ENCODE peak calls at places on chromosomes 6 and 20, in five cellular contexts. One of them, this sample, is unnamed.

GRCh38 chr6:83824388-83824801 is 28.8 kb upstream of the RIPPLY2 start:
- DNase-seq in choroid plexus epithelial cell: peak; percentile 16
- DNase-seq in AG04449: no peak
- DNase-seq in astrocyte of the cerebellum: no peak
- DNase-seq in GM12865: no peak
- DNase-seq in this sample: no peak

GRCh38 chr20:49656304-49656703 is 57.4 kb downstream of the B4GALT5 start:
- DNase-seq in choroid plexus epithelial cell: no peak
- DNase-seq in AG04449: no peak
- DNase-seq in astrocyte of the cerebellum: no peak
- DNase-seq in GM12865: no peak
- DNase-seq in this sample: no peak

GRCh38 chr20:40317156-40317790 is 371.8 kb downstream of the MAFB start:
- DNase-seq in choroid plexus epithelial cell: no peak
- DNase-seq in astrocyte of the cerebellum: no peak
- DNase-seq in AG04449: no peak
- DNase-seq in GM12865: no peak
- DNase-seq in this sample: no peak

GRCh38 chr6:111713196-111713705 is 107.6 kb upstream of the TRAF3IP2 start:
- DNase-seq in GM12865: no peak
- DNase-seq in AG04449: no peak
- DNase-seq in astrocyte of the cerebellum: no peak
- DNase-seq in choroid plexus epithelial cell: no peak
- DNase-seq in this sample: no peak

GRCh38 chr6:150766201-150766997 is 99.1 kb upstream of the MTHFD1L start:
- DNase-seq in choroid plexus epithelial cell: peak; percentile 61
- DNase-seq in astrocyte of the cerebellum: peak; percentile 85
- DNase-seq in AG04449: no peak
- DNase-seq in GM12865: no peak
- DNase-seq in this sample: no peak

GRCh38 chr20:35702051-35702823 is 3.0 kb downstream of the ROMO1 start:
- DNase-seq in astrocyte of the cerebellum: peak; percentile 26
- DNase-seq in choroid plexus epithelial cell: no peak
- DNase-seq in GM12865: no peak
- DNase-seq in AG04449: no peak
- DNase-seq in this sample: peak; percentile 58

GRCh38 chr20:32356935-32357868 is 929 bp upstream of the ASXL1 start:
- DNase-seq in astrocyte of the cerebellum: no peak
- DNase-seq in GM12865: no peak
- DNase-seq in choroid plexus epithelial cell: peak; percentile 64
- DNase-seq in AG04449: no peak
- DNase-seq in this sample: no peak

GRCh38 chr6:112235956-112236355 is 18.4 kb downstream of the LAMA4 start:
- DNase-seq in choroid plexus epithelial cell: peak; percentile 89
- DNase-seq in GM12865: peak; percentile 5
- DNase-seq in AG04449: no peak
- DNase-seq in astrocyte of the cerebellum: no peak
- DNase-seq in this sample: no peak

GRCh38 chr6:136511921-136512320 is 38.3 kb downstream of the MAP7 start:
- DNase-seq in AG04449: no peak
- DNase-seq in astrocyte of the cerebellum: no peak
- DNase-seq in GM12865: no peak
- DNase-seq in choroid plexus epithelial cell: no peak
- DNase-seq in this sample: no peak

GRCh38 chr6:152952866-152953509 is 29.9 kb downstream of the FBXO5 start:
- DNase-seq in choroid plexus epithelial cell: peak; percentile 79
- DNase-seq in GM12865: peak; percentile 30
- DNase-seq in AG04449: no peak
- DNase-seq in astrocyte of the cerebellum: peak; percentile 20
- DNase-seq in this sample: no peak

GRCh38 chr6:131948221-131948661 is 2.9 kb downstream of the CCN2 start:
- DNase-seq in GM12865: no peak
- DNase-seq in choroid plexus epithelial cell: peak; percentile 82
- DNase-seq in astrocyte of the cerebellum: peak; percentile 62
- DNase-seq in AG04449: peak; percentile 65
- DNase-seq in this sample: peak; percentile 54
- H3K4me3 ChIP-seq in GM12865: no peak overlapping the region
- H3K4me3 ChIP-seq in choroid plexus epithelial cell: peak overlapping the region; percentile 82
- H3K4me3 ChIP-seq in astrocyte of the cerebellum: peak overlapping the region; percentile 79
- H3K4me3 ChIP-seq in AG04449: peak overlapping the region; percentile 97
- H3K4me3 ChIP-seq in this sample: peak overlapping the region; percentile 60

GRCh38 chr6:27494987-27495385 is 22.1 kb upstream of the ZNF184 start:
- DNase-seq in choroid plexus epithelial cell: peak; percentile 16
- DNase-seq in astrocyte of the cerebellum: no peak
- DNase-seq in AG04449: no peak
- DNase-seq in GM12865: no peak
- DNase-seq in this sample: no peak
- H3K4me3 ChIP-seq in choroid plexus epithelial cell: peak overlapping the region; percentile 74
- H3K4me3 ChIP-seq in astrocyte of the cerebellum: peak overlapping the region; percentile 68
- H3K4me3 ChIP-seq in AG04449: peak overlapping the region; percentile 71
- H3K4me3 ChIP-seq in GM12865: peak overlapping the region; percentile 65
- H3K4me3 ChIP-seq in this sample: peak overlapping the region; percentile 47

DNA sequence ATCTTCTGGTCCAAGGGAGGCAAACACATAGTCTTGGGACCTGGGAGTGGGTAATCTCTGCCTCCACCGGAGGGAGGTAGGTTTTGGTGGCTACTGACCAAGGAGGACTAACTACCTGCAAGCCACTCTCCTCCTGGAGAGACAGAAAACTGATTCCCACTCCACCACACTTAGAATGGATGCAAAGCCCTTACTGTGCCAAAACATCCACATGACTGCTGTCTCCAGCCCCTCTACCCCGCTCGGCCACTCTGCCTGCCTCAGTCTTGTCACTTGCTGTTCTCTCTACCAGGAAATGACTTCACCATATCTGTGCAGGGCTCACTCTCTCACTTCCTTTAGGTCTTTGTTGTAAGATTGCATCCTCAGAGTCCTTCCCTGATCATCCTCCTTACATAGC is 129.5 kb upstream of the ARG1 start:
- DNase-seq in astrocyte of the cerebellum: no peak
- DNase-seq in AG04449: no peak
- DNase-seq in choroid plexus epithelial cell: no peak
- DNase-seq in GM12865: no peak
- DNase-seq in this sample: no peak
- H3K4me3 ChIP-seq in astrocyte of the cerebellum: no peak overlapping the region
- H3K4me3 ChIP-seq in AG04449: no peak overlapping the region
- H3K4me3 ChIP-seq in choroid plexus epithelial cell: no peak overlapping the region
- H3K4me3 ChIP-seq in GM12865: no peak overlapping the region
- H3K4me3 ChIP-seq in this sample: no peak overlapping the region

DNA sequence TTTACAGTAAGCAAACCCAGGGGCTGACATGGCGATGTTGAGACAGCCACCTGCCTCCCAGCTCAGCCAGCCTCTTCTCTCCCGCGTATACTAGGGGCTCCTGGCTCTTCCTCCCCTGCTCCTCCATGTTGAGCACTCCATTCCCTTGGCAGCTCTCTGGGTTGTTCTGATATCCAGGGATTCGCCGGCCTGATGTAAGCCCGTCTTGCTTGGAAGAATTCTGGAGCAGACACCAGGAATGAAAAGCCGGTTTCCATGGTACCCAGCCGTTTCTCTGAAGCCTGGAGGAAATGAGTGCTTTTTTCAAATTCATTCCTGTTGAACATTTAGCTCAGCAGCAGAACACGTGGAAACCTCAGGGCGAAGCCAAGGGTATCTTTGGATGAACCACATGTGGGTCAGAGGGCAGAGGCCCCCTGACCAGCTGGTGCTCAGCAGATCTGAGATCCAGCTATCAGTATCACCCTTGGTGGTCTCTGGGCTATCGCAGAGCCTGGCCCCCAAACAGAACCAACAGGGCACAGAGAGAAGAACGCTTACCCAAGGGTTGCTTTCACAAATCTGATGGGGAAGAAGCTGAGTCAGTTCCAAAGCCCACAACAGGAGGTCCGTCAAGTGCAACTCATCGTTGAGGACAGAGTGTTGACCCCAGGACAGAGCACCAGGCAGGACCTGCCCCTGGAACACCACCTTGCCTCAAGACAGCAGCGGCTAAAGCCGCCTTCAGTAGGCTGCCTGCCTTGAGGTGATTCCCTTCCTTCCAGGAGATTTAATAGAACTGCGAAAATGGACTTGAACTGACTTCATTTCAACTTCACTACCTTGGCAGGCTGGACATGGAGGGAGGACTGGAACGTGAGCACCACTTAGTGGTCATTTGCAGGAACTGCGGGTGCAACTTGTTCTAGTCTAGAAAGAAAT is 96.1 kb upstream of the RIN2 start:
- DNase-seq in GM12865: peak; percentile 78
- DNase-seq in astrocyte of the cerebellum: peak; percentile 57
- DNase-seq in choroid plexus epithelial cell: peak; percentile 89
- DNase-seq in AG04449: peak; percentile 5
- DNase-seq in this sample: peak; percentile 19
- H3K4me3 ChIP-seq in GM12865: no peak overlapping the region
- H3K4me3 ChIP-seq in astrocyte of the cerebellum: no peak overlapping the region
- H3K4me3 ChIP-seq in choroid plexus epithelial cell: no peak overlapping the region
- H3K4me3 ChIP-seq in AG04449: no peak overlapping the region
- H3K4me3 ChIP-seq in this sample: no peak overlapping the region

DNA sequence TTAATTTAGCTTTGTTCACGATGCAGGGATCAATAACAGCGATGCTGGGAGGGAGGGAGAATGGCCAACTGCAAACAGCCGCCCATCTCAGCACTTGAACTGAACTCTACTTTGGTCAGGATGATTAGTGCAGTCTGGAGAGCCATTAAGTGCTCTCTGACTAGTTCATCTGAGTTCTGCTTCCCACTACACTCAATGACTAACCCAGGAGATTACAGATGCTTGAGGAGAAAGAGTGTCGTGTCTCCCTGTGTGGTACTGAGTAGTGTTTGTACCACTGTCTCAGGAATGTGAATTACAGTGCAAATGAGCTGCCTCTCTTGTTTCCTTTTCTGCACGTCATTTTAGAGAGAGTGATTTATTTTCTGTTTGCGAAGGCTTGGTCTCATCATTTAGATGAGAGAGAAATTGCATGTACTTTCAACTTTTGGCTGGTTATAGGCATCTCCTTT is 23.5 kb downstream of the CARMIL1 start:
- DNase-seq in AG04449: peak; percentile 57
- DNase-seq in astrocyte of the cerebellum: no peak
- DNase-seq in GM12865: no peak
- DNase-seq in choroid plexus epithelial cell: peak; percentile 29
- DNase-seq in this sample: peak; percentile 61
- H3K4me3 ChIP-seq in AG04449: no peak overlapping the region
- H3K4me3 ChIP-seq in astrocyte of the cerebellum: no peak overlapping the region
- H3K4me3 ChIP-seq in GM12865: no peak overlapping the region
- H3K4me3 ChIP-seq in choroid plexus epithelial cell: no peak overlapping the region
- H3K4me3 ChIP-seq in this sample: no peak overlapping the region

DNA sequence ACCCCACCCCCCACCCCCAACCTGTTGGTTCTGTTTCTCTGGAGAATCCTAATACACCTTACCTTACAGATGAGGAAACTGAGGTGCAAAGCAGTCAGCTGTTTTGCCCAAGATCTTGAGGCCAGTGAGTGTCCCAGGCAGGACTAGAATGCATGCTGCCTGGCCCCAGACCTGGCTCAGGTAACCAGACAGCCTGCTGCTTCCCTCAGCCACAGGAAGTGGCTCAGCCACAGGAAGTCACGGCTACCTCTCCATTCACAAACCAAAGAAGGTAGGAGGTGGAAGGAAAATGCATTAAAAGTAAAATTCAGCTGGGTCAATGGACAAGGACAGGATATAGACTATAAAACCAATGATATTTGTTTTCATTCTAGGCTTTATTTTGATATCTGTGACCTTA is 517.6 kb downstream of the CD83 start:
- DNase-seq in AG04449: no peak
- DNase-seq in astrocyte of the cerebellum: no peak
- DNase-seq in GM12865: peak; percentile 41
- DNase-seq in choroid plexus epithelial cell: no peak
- DNase-seq in this sample: no peak
- H3K4me3 ChIP-seq in AG04449: no peak overlapping the region
- H3K4me3 ChIP-seq in astrocyte of the cerebellum: no peak overlapping the region
- H3K4me3 ChIP-seq in GM12865: no peak overlapping the region
- H3K4me3 ChIP-seq in choroid plexus epithelial cell: no peak overlapping the region
- H3K4me3 ChIP-seq in this sample: no peak overlapping the region

DNA sequence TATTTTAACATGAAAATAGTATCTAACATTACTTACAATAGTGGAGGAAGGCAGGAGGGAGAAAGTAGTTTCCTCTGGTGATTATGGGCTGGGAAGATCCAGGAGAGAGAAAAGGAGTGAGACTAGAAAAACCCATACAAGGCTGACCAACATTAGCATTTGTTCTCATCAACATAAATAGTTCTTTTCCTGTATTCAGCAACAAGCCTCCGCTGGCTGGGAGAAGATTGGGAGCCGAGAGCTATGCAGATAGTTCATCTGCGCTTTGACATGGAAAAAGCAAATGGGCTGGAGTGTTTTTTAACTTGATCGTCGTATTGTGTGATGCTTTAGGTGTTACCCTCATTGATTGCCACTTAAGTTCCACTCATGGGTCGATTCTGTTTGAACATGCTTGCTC is 239.4 kb downstream of the PHACTR1 start:
- DNase-seq in GM12865: no peak
- DNase-seq in astrocyte of the cerebellum: no peak
- DNase-seq in AG04449: no peak
- DNase-seq in choroid plexus epithelial cell: no peak
- DNase-seq in this sample: no peak
- H3K4me3 ChIP-seq in GM12865: no peak overlapping the region
- H3K4me3 ChIP-seq in astrocyte of the cerebellum: no peak overlapping the region
- H3K4me3 ChIP-seq in AG04449: no peak overlapping the region
- H3K4me3 ChIP-seq in choroid plexus epithelial cell: no peak overlapping the region
- H3K4me3 ChIP-seq in this sample: no peak overlapping the region

This sample was measured in BJ.